ENCODE peak calls at places on chromosomes 2 and 18, in ten cellular contexts. One of them, this sample, is unnamed.

GRCh38 chr2:174024524-174025270 is 59.5 kb upstream of the SP3 start:
- DNase-seq in epithelial cell of esophagus: peak; percentile 61
- DNase-seq in NCI-H345: no peak
- DNase-seq in Calu3: no peak
- DNase-seq in left ventricle myocardium superior: peak; percentile 96
- DNase-seq in nucleus accumbens: no peak
- DNase-seq in substantia nigra: no peak
- DNase-seq in ACHN: no peak
- DNase-seq in AML-193: peak; percentile 46
- DNase-seq in EL: peak; percentile 60
- DNase-seq in this sample: peak; percentile 66

GRCh38 chr2:1773883-1774282 is 29.6 kb upstream of the PXDN start:
- DNase-seq in left ventricle myocardium superior: no peak
- DNase-seq in NCI-H345: peak; percentile 96
- DNase-seq in EL: no peak
- DNase-seq in Calu3: no peak
- DNase-seq in substantia nigra: no peak
- DNase-seq in AML-193: no peak
- DNase-seq in ACHN: no peak
- DNase-seq in epithelial cell of esophagus: no peak
- DNase-seq in nucleus accumbens: no peak
- DNase-seq in this sample: no peak

GRCh38 chr2:130987519-130988425 is 105.5 kb downstream of the FAM168B start:
- DNase-seq in AML-193: no peak
- DNase-seq in nucleus accumbens: no peak
- DNase-seq in EL: no peak
- DNase-seq in substantia nigra: no peak
- DNase-seq in ACHN: no peak
- DNase-seq in left ventricle myocardium superior: no peak
- DNase-seq in epithelial cell of esophagus: no peak
- DNase-seq in Calu3: no peak
- DNase-seq in NCI-H345: no peak
- DNase-seq in this sample: no peak

GRCh38 chr18:44232500-44232899 is 448.2 kb upstream of the SETBP1 start:
- DNase-seq in NCI-H345: no peak
- DNase-seq in substantia nigra: no peak
- DNase-seq in AML-193: no peak
- DNase-seq in left ventricle myocardium superior: no peak
- DNase-seq in epithelial cell of esophagus: no peak
- DNase-seq in Calu3: no peak
- DNase-seq in nucleus accumbens: no peak
- DNase-seq in ACHN: no peak
- DNase-seq in EL: no peak
- DNase-seq in this sample: no peak

GRCh38 chr2:181457741-181458425 is 697 bp downstream of the ITGA4 start:
- DNase-seq in ACHN: peak; percentile 39
- DNase-seq in NCI-H345: no peak
- DNase-seq in Calu3: no peak
- DNase-seq in substantia nigra: no peak
- DNase-seq in EL: peak; percentile 65
- DNase-seq in AML-193: peak; percentile 69
- DNase-seq in nucleus accumbens: no peak
- DNase-seq in left ventricle myocardium superior: peak; percentile 43
- DNase-seq in epithelial cell of esophagus: peak; percentile 17
- DNase-seq in this sample: peak; percentile 61

GRCh38 chr2:78418041-78418440 is 607.5 kb upstream of the REG3G start:
- DNase-seq in left ventricle myocardium superior: no peak
- DNase-seq in substantia nigra: no peak
- DNase-seq in ACHN: no peak
- DNase-seq in AML-193: no peak
- DNase-seq in epithelial cell of esophagus: peak; percentile 61
- DNase-seq in nucleus accumbens: no peak
- DNase-seq in NCI-H345: no peak
- DNase-seq in Calu3: no peak
- DNase-seq in EL: no peak
- DNase-seq in this sample: no peak

GRCh38 chr2:60306231-60306861 is 247.1 kb downstream of the BCL11A start:
- DNase-seq in NCI-H345: no peak
- DNase-seq in AML-193: no peak
- DNase-seq in ACHN: no peak
- DNase-seq in Calu3: no peak
- DNase-seq in EL: no peak
- DNase-seq in nucleus accumbens: no peak
- DNase-seq in epithelial cell of esophagus: peak; percentile 90
- DNase-seq in left ventricle myocardium superior: no peak
- DNase-seq in substantia nigra: no peak
- DNase-seq in this sample: peak; percentile 46

GRCh38 chr2:202278944-202279343 is 13.4 kb downstream of the NOP58 start:
- DNase-seq in Calu3: no peak
- DNase-seq in nucleus accumbens: no peak
- DNase-seq in NCI-H345: peak; percentile 10
- DNase-seq in EL: peak; percentile 53
- DNase-seq in substantia nigra: no peak
- DNase-seq in ACHN: peak; percentile 80
- DNase-seq in AML-193: peak; percentile 19
- DNase-seq in epithelial cell of esophagus: peak; percentile 62
- DNase-seq in left ventricle myocardium superior: no peak
- DNase-seq in this sample: no peak

GRCh38 chr2:175154670-175155082 is 13.3 kb downstream of the ATF2 start:
- DNase-seq in Calu3: no peak
- DNase-seq in substantia nigra: no peak
- DNase-seq in AML-193: no peak
- DNase-seq in ACHN: peak; percentile 31
- DNase-seq in NCI-H345: no peak
- DNase-seq in nucleus accumbens: no peak
- DNase-seq in epithelial cell of esophagus: peak; percentile 75
- DNase-seq in left ventricle myocardium superior: no peak
- DNase-seq in EL: peak; percentile 81
- DNase-seq in this sample: no peak

GRCh38 chr18:67500512-67500911 is 16.0 kb downstream of the DSEL start:
- DNase-seq in NCI-H345: no peak
- DNase-seq in substantia nigra: no peak
- DNase-seq in EL: no peak
- DNase-seq in ACHN: no peak
- DNase-seq in Calu3: no peak
- DNase-seq in epithelial cell of esophagus: no peak
- DNase-seq in AML-193: no peak
- DNase-seq in nucleus accumbens: no peak
- DNase-seq in left ventricle myocardium superior: no peak
- DNase-seq in this sample: no peak

GRCh38 chr2:118065927-118066326 is 22.3 kb upstream of the INSIG2 start:
- DNase-seq in NCI-H345: no peak
- DNase-seq in Calu3: no peak
- DNase-seq in nucleus accumbens: no peak
- DNase-seq in ACHN: no peak
- DNase-seq in substantia nigra: no peak
- DNase-seq in epithelial cell of esophagus: peak; percentile 41
- DNase-seq in left ventricle myocardium superior: no peak
- DNase-seq in EL: no peak
- DNase-seq in AML-193: no peak
- DNase-seq in this sample: no peak